ENCODE peak calls at places on chromosomes 1 and 21, in ten cellular contexts. W is GM12891, S is stomach, K is heart left ventricle, H is tibial nerve, Z is esophagus muscularis mucosa, J is lower leg skin, N is ovary, Q is IMR-90, R is body of pancreas. O is an unnamed sample.

GRCh38 chr1:7410156-7410555 is 360.9 kb upstream of the VAMP3 start:
- DNase-seq in Z (peak; percentile 37), K (peak; percentile 7), J (peak; percentile 39), S (no peak), N (peak; percentile 9), H (no peak), W (no peak), Q (no peak), R (no peak), O (no peak)

GRCh38 chr1:204150702-204151561 is 912 bp downstream of the ETNK2 start:
- DNase-seq in Q (no peak), J (peak; percentile 93), H (peak; percentile 60), R (no peak), Z (no peak), N (peak; percentile 65), K (no peak), S (no peak), W (no peak), O (no peak)

GRCh38 chr1:159953866-159954515 is at the start of gene SLAMF9:
- DNase-seq in Z (no peak), S (no peak), R (no peak), J (peak; percentile 77), K (no peak), Q (peak; percentile 70), W (no peak), N (no peak), H (no peak), O (no peak)

GRCh38 chr1:206082831-206083695 is 30.1 kb downstream of the RHEX start:
- DNase-seq in Q (no peak), W (no peak), H (no peak), Z (no peak), R (no peak), J (no peak), N (no peak), S (no peak), K (no peak), O (no peak)

GRCh38 chr1:247407180-247407616 is 8.8 kb upstream of the NLRP3 start:
- DNase-seq in W (peak; percentile 36), Q (no peak), H (no peak), N (no peak), R (no peak), S (peak; percentile 36), Z (no peak), J (no peak), K (peak; percentile 72), O (no peak)

GRCh38 chr1:234669499-234669898 is 59.5 kb upstream of the IRF2BP2 start:
- DNase-seq in N (no peak), K (no peak), R (no peak), Z (no peak), S (no peak), W (no peak), Q (no peak), J (no peak), H (no peak), O (no peak)

GRCh38 chr1:226738995-226739695 is at the start of gene ITPKB:
- DNase-seq in W (no peak), R (peak; percentile 45), H (peak; percentile 64), Z (peak; percentile 93), J (peak; percentile 93), Q (peak; percentile 65), S (peak; percentile 56), N (peak; percentile 66), K (peak; percentile 70), O (peak; percentile 40)

GRCh38 chr1:58047265-58047858 is 499.2 kb downstream of the OMA1 start:
- DNase-seq in H (no peak), N (no peak), J (no peak), Z (no peak), W (peak; percentile 32), R (peak; percentile 17), K (no peak), Q (no peak), S (no peak), O (peak; percentile 17)

GRCh38 chr1:44048816-44049215 is 17.6 kb upstream of the SLC6A9 start:
- DNase-seq in K (no peak), Z (no peak), J (no peak), W (no peak), S (no peak), Q (peak; percentile 78), H (no peak), R (no peak), N (no peak), O (no peak)

DNA sequence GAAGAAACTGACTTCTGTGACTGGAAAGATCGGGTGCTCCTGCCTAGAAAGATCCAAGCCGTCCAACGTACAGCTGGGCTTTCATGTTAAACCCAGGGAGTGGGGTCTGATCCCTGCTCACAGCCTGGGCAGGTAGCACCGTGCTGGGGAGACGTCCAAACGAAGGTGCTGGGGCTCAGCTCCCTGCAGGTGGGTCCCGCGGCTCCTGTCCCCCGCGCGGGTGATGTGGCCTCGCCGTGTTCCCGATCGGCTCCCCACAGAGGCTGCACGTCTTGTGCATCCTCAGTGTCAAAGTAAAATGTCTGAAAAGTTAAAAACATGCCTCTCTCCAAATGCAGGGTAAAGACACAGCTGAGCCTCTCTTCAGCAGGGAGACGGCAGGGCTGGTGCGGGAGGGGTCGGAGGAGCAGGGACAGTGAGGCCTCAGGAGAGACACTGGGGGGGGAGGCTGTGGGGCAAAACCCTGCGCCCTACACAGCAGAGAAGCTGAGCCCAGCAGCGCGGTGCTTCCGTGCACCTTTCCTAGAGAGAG is 40.1 kb upstream of the COL6A2 start:
- DNase-seq in Z (no peak), J (peak; percentile 84), K (peak; percentile 52), Q (no peak), R (no peak), H (no peak), S (peak; percentile 20), W (no peak), N (peak; percentile 40), O (no peak)
- TF ChIP-seq POLR2A in Z (no peak), J (no peak), K (no peak), Q (no peak), R (no peak), H (no peak), S (no peak), W (no peak), N (no peak), O (no peak)

GRCh38 chr1:9427388-9427787 is 111.9 kb upstream of the SLC25A33 start:
- DNase-seq in S (no peak), R (no peak), N (no peak), Z (no peak), Q (no peak), J (no peak), K (no peak), H (no peak), W (no peak), O (no peak)

GRCh38 chr1:9428601-9429368 is 110.5 kb upstream of the SLC25A33 start:
- DNase-seq in W (peak; percentile 81), Q (peak; percentile 99), Z (peak; percentile 100), K (peak; percentile 99), H (peak; percentile 99), R (peak; percentile 100), N (peak; percentile 100), S (peak; percentile 100), J (peak; percentile 100), O (peak; percentile 93)

GRCh38 chr1:9426291-9426711 is 113.0 kb upstream of the SLC25A33 start:
- DNase-seq in J (no peak), Z (no peak), S (peak; percentile 50), Q (no peak), N (no peak), K (peak; percentile 68), R (no peak), H (no peak), W (peak; percentile 71), O (no peak)

GRCh38 chr1:9425859-9426258 is 113.4 kb upstream of the SLC25A33 start:
- DNase-seq in J (no peak), S (no peak), K (no peak), W (no peak), N (no peak), Q (no peak), R (no peak), H (no peak), Z (no peak), O (no peak)

DNA sequence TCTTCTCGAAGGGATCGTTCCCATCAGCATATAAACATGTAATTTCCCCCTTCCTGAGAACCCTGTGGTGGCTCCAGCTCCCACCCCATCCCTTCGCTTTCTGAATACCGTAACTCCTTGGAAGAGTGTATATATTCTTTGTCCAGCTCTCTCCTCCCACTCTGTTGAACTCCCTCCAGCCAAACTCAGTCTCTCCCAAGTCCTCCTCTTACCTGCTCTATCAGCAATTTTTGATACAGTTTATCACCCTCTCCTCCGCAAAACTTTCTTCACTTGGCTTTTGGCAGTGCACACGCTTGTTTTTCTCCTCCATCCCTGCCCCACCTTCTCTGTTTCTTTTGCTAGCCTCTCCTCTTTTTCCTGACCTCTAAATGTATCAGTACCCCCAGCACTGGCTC is 109.9 kb upstream of the SLC25A33 start:
- DNase-seq in W (no peak), J (no peak), K (no peak), N (no peak), R (no peak), S (no peak), Q (no peak), H (no peak), Z (no peak), O (no peak)
- TF ChIP-seq POLR2A in W (no peak), J (no peak), K (no peak), N (no peak), R (no peak), S (no peak), Q (no peak), H (no peak), Z (no peak), O (no peak)

DNA sequence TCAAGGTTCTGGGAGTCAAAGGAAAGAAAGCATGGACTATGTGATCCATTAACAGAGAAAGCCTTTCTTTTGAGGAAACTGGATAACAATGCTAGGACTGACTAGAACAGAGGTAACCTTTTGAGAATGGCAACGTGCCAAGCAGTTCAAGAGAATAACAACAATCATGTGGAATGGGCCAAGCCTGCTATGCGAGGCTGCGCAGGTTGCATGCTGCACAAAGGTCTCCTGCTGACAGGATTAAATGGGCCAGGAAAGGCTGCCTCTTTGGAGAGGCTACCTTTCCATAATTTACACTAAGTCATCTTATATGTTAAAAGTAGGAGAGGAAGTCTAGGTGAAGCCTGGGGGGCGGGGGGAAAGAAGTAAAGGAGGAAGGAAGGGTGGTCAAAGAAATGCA is 5.8 kb downstream of the PCNX2 start:
- DNase-seq in Q (no peak), Z (no peak), N (no peak), W (no peak), K (no peak), S (no peak), R (no peak), J (no peak), H (no peak), O (no peak)
- TF ChIP-seq POLR2A in Q (no peak), Z (no peak), N (no peak), W (no peak), K (no peak), S (no peak), R (no peak), J (no peak), H (no peak), O (no peak)

DNA sequence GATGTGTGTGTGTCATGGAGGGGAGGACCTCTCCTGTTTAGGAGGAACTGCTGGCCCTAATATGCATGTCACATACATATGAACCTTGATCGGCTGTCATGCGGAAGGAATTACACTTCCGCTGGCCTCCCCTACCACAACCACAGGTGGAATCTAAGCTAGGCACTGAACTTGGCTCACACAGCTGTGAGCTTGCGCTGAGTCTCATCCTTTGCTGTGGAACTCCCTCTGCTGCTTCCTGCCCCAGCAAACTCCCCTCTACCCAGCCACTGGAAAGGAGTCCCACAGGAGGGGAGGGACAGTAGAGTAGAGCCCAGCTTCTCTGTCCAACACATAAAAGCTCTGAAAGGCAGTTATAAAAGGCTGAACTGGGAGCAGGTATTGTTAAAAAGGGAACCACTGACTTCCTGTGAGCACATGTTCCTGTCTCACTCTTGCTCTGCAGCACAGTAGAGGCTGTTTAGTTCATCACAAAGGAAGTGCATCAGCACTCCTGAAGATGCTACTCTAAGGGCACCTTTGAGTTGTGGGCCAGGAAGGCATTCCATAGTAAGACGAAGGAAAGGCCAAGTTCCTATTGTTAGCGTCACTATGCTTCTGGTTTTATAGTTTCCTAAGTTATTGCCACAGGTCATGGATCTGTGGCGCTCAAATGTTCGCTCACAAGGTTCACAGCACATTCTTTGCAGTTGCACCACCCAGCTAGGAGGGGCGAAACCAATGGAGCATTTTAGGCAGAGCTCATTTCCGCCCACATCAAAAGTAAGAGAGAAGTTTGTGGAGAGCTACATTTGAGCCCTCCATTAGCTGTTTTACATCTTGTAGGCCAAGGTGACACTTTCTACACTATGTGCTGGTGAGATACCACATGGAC is 17.7 kb upstream of the PTPRC start:
- DNase-seq in K (peak; percentile 34), S (no peak), J (no peak), W (no peak), N (no peak), Q (no peak), R (no peak), H (no peak), Z (no peak), O (no peak)
- TF ChIP-seq POLR2A in K (no peak), S (no peak), J (no peak), W (peak; percentile 62), N (no peak), Q (no peak), R (no peak), H (no peak), Z (no peak), O (no peak)